ENCODE peak calls at places on chromosomes 11 and 22, in nine cellular contexts. O, U, Z, T, Y, R, L, F and G are unnamed samples. For H3K4me1, the result is how much of the 10 kb centered on the place peaks cover.

GRCh38 chr22:24432059-24432853 is 4.9 kb downstream of the ADORA2A start:
- DNase-seq in Z (no peak), F (peak), U (peak), Y (no peak), O (peak), L (no peak), R (no peak), T (peak), G (peak)

GRCh38 chr11:43687120-43687791 is 6.7 kb downstream of the HSD17B12 start:
- DNase-seq in R (peak), Y (peak), Z (no peak), T (peak), F (no peak), L (no peak), U (peak), O (peak), G (peak)

GRCh38 chr11:62108971-62109391 is 14.8 kb upstream of the INCENP start:
- DNase-seq in O (peak), R (no peak), U (peak), Z (no peak), Y (no peak), L (no peak), F (no peak), T (peak), G (no peak)

GRCh38 chr11:11842426-11843008 is 745 bp downstream of the USP47 start:
- DNase-seq in R (peak), T (peak), O (peak), Y (no peak), L (peak), Z (peak), F (peak), U (peak), G (peak)

GRCh38 chr11:65478411-65479183 is 20.2 kb upstream of the MALAT1 start:
- DNase-seq in Z (no peak), F (no peak), O (peak), L (no peak), Y (peak), U (peak), R (peak), T (peak), G (no peak)

GRCh38 chr11:81135570-81135969 is 1598.1 kb downstream of the FAM181B start:
- DNase-seq in U (no peak), R (no peak), Y (no peak), F (no peak), T (no peak), O (no peak), L (no peak), Z (no peak), G (no peak)

GRCh38 chr22:19891350-19892248 is 36.9 kb upstream of the GNB1L start:
- DNase-seq in F (peak), L (no peak), Z (no peak), Y (peak), O (peak), R (no peak), T (peak), U (peak), G (no peak)

GRCh38 chr22:49979587-49980264 is 19.2 kb downstream of the PIM3 start:
- DNase-seq in L (no peak), T (peak), U (no peak), O (peak), R (no peak), F (no peak), Z (peak), Y (peak), G (no peak)

GRCh38 chr11:40295466-40295865 is 1164.0 kb downstream of the LRRC4C start:
- DNase-seq in L (no peak), R (no peak), U (no peak), O (no peak), Z (no peak), Y (no peak), T (no peak), F (no peak), G (no peak)
- H3K4me1 ChIP-seq in L (under half), R (under half), U (under half), O (under half), Z (under half), Y (under half), T (under half), F (under half), G (under half)

DNA sequence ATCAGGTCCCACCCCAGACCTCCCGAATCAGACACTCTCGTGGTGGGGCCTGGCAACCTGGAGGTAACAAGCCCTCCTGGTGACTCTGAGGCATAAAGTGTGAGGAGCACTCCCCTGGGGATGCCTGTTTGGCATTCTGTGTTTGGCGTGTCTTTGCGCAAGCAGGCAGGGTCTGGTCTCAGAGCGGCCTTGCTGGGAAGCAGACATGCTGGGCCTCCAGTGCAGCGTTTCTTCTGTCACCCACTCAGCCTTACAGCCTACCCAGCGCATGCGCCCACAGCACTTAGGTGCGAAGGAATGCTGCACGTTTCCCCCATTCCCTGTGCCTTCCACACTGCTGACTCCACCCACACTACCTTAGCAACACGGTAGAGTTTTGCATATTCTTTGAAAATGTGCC is 7.4 kb upstream of the CXCR5 start:
- DNase-seq in R (no peak), Z (no peak), U (no peak), T (no peak), O (no peak), F (peak), Y (no peak), L (no peak), G (no peak)
- H3K4me3 ChIP-seq in R (no peak), Z (no peak), U (no peak), T (no peak), O (no peak), F (peak), Y (no peak), L (no peak), G (no peak)

GRCh38 chr11:121688860-121689614 is 236.3 kb upstream of the SORL1-AS1 start:
- DNase-seq in Y (peak), O (peak), Z (no peak), R (no peak), T (no peak), F (no peak), U (no peak), L (no peak), G (no peak)
- TF ChIP-seq CTCF in Y (no peak), O (no peak), Z (no peak), R (no peak), T (no peak), F (no peak), U (no peak), L (no peak), G (no peak)

GRCh38 chr22:21861290-21861848 is 6.1 kb downstream of the MAPK1 start:
- DNase-seq in F (no peak), Y (no peak), L (no peak), Z (no peak), T (no peak), U (no peak), R (no peak), O (peak), G (no peak)
- H3K4me1 ChIP-seq in F (half or more), Y (under half), L (under half), Z (under half), T (under half), U (under half), R (half or more), O (under half), G (under half)

GRCh38 chr22:30922151-30922611 is 46.4 kb downstream of the MORC2 start:
- DNase-seq in U (peak), Y (no peak), R (peak), F (peak), Z (no peak), O (peak), L (no peak), T (peak), G (no peak)

GRCh38 chr22:30923168-30923900 is 45.2 kb downstream of the MORC2 start:
- DNase-seq in R (no peak), Z (no peak), U (no peak), L (no peak), F (no peak), O (no peak), Y (no peak), T (no peak), G (no peak)

GRCh38 chr22:30919973-30920372 is 48.6 kb downstream of the MORC2 start:
- DNase-seq in F (no peak), L (no peak), O (no peak), Y (no peak), T (no peak), Z (no peak), U (no peak), R (no peak), G (no peak)

GRCh38 chr22:30920407-30920806 is 48.2 kb downstream of the MORC2 start:
- DNase-seq in L (peak), F (peak), O (peak), U (peak), R (peak), Y (peak), Z (peak), T (peak), G (peak)

GRCh38 chr22:30921108-30921507 is 47.5 kb downstream of the MORC2 start:
- DNase-seq in Y (no peak), O (no peak), R (no peak), U (no peak), L (no peak), T (no peak), F (no peak), Z (no peak), G (no peak)
- H3K4me3 ChIP-seq in Y (no peak), O (no peak), R (peak), U (no peak), L (peak), T (no peak), F (peak), Z (no peak), G (peak)

GRCh38 chr11:130070109-130070828 is 575 bp downstream of the APLP2 start:
- DNase-seq in L (no peak), Y (no peak), R (peak), Z (peak), F (peak), O (peak), T (peak), U (peak), G (no peak)
- TF ChIP-seq CTCF in L (no peak), Y (no peak), R (no peak), Z (no peak), F (no peak), O (no peak), T (peak), U (peak), G (no peak)

GRCh38 chr11:119369035-119369925 is 12.2 kb downstream of the USP2 start:
- DNase-seq in Z (no peak), Y (no peak), R (no peak), U (no peak), L (no peak), T (no peak), O (no peak), F (no peak), G (no peak)
- H3K4me1 ChIP-seq in Z (under half), Y (under half), R (half or more), U (under half), L (under half), T (half or more), O (under half), F (under half), G (half or more)

GRCh38 chr11:77044356-77044755 is 10.2 kb downstream of the B3GNT6 start:
- DNase-seq in R (no peak), U (no peak), T (no peak), L (no peak), O (no peak), Z (no peak), F (no peak), Y (no peak), G (no peak)

GRCh38 chr11:77046060-77046501 is 11.9 kb downstream of the B3GNT6 start:
- DNase-seq in L (no peak), F (peak), Z (peak), O (no peak), R (no peak), U (no peak), Y (peak), T (peak), G (no peak)

GRCh38 chr11:77044886-77045285 is 10.7 kb downstream of the B3GNT6 start:
- DNase-seq in R (no peak), L (no peak), F (no peak), T (no peak), U (no peak), Z (no peak), O (no peak), Y (no peak), G (no peak)

GRCh38 chr11:77049081-77049480 is 14.9 kb downstream of the B3GNT6 start:
- DNase-seq in Z (no peak), T (no peak), F (no peak), U (no peak), L (no peak), R (no peak), Y (no peak), O (no peak), G (no peak)

DNA sequence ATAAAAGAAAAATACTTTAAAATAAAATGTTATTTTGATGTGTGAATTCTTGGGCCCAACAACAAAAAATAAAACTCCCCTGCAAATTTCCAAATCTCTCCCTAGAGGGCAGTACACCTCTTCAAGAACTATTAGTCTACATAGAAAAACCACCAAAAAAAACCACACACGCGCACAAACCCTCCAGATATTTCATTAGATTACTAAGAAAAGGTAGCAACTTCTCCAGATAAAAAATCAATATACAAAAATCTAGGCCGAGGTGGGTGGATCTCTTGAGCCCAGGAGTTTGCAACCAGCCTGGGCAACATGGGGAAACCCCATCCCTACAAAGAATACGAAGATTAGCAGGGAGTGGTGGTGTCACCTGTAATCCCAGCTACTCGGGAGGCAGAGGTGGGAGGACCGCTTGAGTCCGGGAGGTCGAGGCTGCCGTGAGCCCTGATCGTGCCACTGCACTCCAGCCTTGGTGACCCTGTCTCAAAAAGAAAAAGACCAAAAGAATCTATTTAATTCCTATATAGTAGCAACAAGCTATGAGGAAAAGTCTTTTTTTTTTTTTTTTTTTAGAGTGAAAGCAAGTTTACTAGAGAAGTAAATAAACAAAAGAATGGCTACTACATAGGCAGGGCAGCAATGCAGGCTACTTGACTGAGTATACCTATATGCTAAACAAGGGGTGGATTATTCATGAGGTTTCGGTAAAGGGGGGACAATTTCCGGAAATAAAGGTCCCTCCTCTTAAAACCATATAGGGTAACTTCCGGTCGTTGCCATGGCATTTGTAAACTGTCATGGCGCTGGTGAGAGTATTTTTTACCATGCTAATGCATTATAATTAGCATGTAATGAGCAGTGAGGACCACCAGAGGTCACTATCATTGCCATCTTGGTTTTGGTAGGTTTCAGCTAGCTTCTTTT is 13.1 kb downstream of the B3GNT6 start:
- DNase-seq in R (peak), Y (peak), L (peak), F (peak), T (peak), U (peak), O (peak), Z (peak), G (peak)
- H3K4me3 ChIP-seq in R (peak), Y (peak), L (peak), F (peak), T (peak), U (peak), O (peak), Z (peak), G (peak)